ENCODE peak calls at places on chromosomes 4 and X, in four cellular contexts. I, X, D and V are unnamed samples. For H3K36me3, the result is how much of the 10 kb centered on the place peaks cover.

GRCh38 chr4:34649716-34650115 is 1594.6 kb downstream of the ARAP2 start:
- DNase-seq in I (no peak), X (no peak), D (peak), V (no peak)

GRCh38 chr4:165208322-165208652 is 926 bp downstream of the KLHL2 start:
- DNase-seq in I (no peak), X (no peak), D (no peak), V (no peak)

GRCh38 chrX:38006283-38006682 is at the start of gene SYTL5:
- DNase-seq in I (no peak), X (no peak), D (no peak), V (no peak)

GRCh38 chr4:176592976-176593375 is 199.7 kb downstream of the VEGFC start:
- DNase-seq in I (no peak), X (no peak), D (no peak), V (no peak)

GRCh38 chrX:15816453-15816838 is 26.2 kb downstream of the ZRSR2 start:
- DNase-seq in I (no peak), X (peak), D (peak), V (no peak)

GRCh38 chrX:27767387-27767786 is 40.4 kb upstream of the MAGEB10 start:
- DNase-seq in I (no peak), X (no peak), D (peak), V (no peak)

GRCh38 chrX:111168314-111168713 is 72.3 kb downstream of the PAK3 start:
- DNase-seq in I (no peak), X (peak), D (peak), V (no peak)

GRCh38 chr4:87848622-87849351 is 16.0 kb downstream of the MEPE start:
- DNase-seq in I (peak), X (peak), D (peak), V (peak)

GRCh38 chrX:109336141-109336540 is 145.7 kb downstream of the GUCY2F start:
- DNase-seq in I (no peak), X (no peak), D (no peak), V (no peak)

GRCh38 chrX:110327336-110327735 is 9.5 kb upstream of the AMMECR1 start:
- DNase-seq in I (no peak), X (no peak), D (no peak), V (no peak)

GRCh38 chr4:168390041-168390440 is 71.5 kb upstream of the DDX60 start:
- DNase-seq in I (no peak), X (no peak), D (no peak), V (no peak)

GRCh38 chr4:152408514-152409327 is 127.2 kb downstream of the FBXW7 start:
- DNase-seq in I (no peak), X (peak), D (peak), V (no peak)

GRCh38 chr4:168291242-168291641 is 27.3 kb downstream of the DDX60 start:
- DNase-seq in I (no peak), X (no peak), D (no peak), V (no peak)

GRCh38 chr4:119728692-119729593 is 100.3 kb upstream of the PDE5A start:
- DNase-seq in I (no peak), X (no peak), D (peak), V (no peak)

GRCh38 chrX:629230-630006 is 1.2 kb upstream of the SHOX start:
- DNase-seq in I (no peak), X (no peak), D (no peak), V (no peak)

DNA sequence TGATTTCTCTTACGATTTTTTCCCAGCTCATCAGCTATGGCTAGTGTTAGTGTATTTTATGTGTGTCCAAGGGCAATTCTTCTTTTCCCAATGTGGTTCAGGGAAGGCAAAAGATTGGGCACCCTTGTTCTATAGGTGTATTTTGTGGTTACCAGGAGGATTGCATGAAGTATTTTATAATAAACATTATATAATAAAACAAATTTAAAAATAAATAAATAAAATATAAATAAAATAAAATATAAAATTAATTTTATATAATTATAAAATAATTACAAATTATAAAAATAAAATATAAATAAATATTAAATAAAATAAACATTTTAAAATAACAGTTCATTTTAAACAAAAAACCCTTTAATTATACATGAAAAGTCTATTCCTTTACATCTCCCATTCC is 35.6 kb upstream of the UGT2B10 start:
- DNase-seq in I (no peak), X (no peak), D (no peak), V (no peak)
- H3K4me3 ChIP-seq in I (no peak), X (no peak), D (no peak), V (no peak)

GRCh38 chr4:5751073-5751917 is 40.3 kb downstream of the EVC start:
- DNase-seq in I (peak), X (peak), D (peak), V (no peak)
- H3K36me3 ChIP-seq in I (half or more), X (under half), D (under half), V (under half)

GRCh38 chr4:116724249-116724648 is 361.1 kb downstream of the TRAM1L1 start:
- DNase-seq in I (no peak), X (no peak), D (no peak), V (no peak)
- TF ChIP-seq CTCF in I (no peak), X (no peak), D (no peak), V (no peak)

GRCh38 chrX:25005382-25006185 is 10.2 kb downstream of the ARX start:
- DNase-seq in I (no peak), X (no peak), D (no peak), V (no peak)
- H3K4me3 ChIP-seq in I (peak), X (peak), D (no peak), V (no peak)

GRCh38 chr4:3512279-3512678 is 19.9 kb downstream of the LRPAP1 start:
- DNase-seq in I (no peak), X (no peak), D (no peak), V (peak)

GRCh38 chr4:3505231-3505630 is 27.0 kb downstream of the LRPAP1 start:
- DNase-seq in I (no peak), X (no peak), D (no peak), V (no peak)

GRCh38 chr4:3510481-3510880 is 21.7 kb downstream of the LRPAP1 start:
- DNase-seq in I (no peak), X (no peak), D (no peak), V (no peak)

GRCh38 chr4:3511187-3511586 is 21.0 kb downstream of the LRPAP1 start:
- DNase-seq in I (no peak), X (no peak), D (no peak), V (no peak)

DNA sequence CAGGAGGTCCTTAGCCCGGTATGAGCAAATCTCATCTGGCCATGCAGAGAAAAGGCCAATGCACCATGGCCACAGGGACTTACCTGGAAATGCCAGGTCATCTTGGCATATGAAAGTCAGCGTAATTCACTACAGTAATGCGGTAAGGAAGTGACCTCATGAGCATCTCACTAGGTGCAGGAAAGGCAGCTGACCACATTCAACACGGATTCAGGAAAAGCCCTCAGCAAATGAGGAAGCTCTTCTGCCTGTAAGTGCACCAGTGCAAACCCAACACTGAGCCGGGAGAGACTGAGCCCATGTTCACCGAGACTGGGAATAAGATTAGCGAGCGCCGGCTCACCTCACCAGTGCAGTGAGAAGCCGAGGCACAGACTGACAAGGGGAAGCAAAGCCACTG is 23.7 kb downstream of the LRPAP1 start:
- DNase-seq in I (no peak), X (no peak), D (no peak), V (no peak)
- H3K36me3 ChIP-seq in I (under half), X (under half), D (under half), V (half or more)

DNA sequence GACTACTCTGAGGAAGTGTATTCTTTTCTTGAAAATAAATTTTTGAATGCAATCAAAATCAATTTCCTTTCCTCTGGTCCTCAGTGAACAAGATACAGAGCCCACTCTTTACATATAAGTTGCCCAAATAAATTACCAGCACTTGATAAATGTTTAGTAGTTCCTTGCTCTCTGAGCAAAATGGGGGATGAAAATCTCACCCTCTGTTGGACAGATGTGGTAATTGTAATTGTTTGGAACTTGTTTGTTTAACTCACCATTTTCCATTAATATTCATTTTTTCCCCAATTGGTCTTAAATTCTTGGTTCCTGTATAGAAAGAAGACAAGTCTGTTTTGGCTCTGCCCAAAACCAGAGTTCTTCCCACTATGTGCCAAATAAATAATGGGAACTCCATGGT is 146.3 kb downstream of the LDB2 start:
- DNase-seq in I (no peak), X (peak), D (peak), V (no peak)
- TF ChIP-seq CTCF in I (no peak), X (peak), D (no peak), V (peak)

GRCh38 chrX:134235236-134235635 is 1.7 kb upstream of the CCDC160 start:
- DNase-seq in I (no peak), X (no peak), D (no peak), V (no peak)

GRCh38 chrX:134239016-134239415 is 2.0 kb downstream of the CCDC160 start:
- DNase-seq in I (no peak), X (no peak), D (no peak), V (no peak)

GRCh38 chrX:134240209-134240608 is 3.2 kb downstream of the CCDC160 start:
- DNase-seq in I (no peak), X (peak), D (no peak), V (no peak)

GRCh38 chrX:134236690-134237362 is at the start of gene CCDC160:
- DNase-seq in I (peak), X (peak), D (peak), V (peak)

GRCh38 chrX:134237363-134237702 is 351 bp downstream of the CCDC160 start:
- DNase-seq in I (no peak), X (peak), D (no peak), V (no peak)
- H3K4me3 ChIP-seq in I (peak), X (peak), D (peak), V (peak)

DNA sequence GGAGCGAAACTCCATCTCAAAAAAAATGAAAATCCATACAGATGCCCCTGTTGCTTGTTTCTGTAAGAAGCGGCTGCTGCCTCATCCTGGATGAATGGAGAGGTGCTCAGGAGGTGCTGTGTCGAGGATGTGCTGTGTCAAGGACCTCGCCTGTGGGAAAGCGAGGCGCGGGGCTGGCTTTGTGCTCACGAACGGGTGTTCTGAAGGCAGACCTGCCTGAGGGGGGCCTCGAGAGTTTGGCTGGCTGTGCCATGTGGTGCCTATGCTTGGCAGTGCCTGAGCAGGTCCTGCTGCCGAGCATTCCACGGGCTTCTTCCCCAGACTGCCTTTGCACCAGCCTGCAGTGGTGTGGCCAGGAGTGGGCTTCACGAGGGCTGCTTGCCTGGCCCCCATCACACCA is 61.5 kb downstream of the NSD2 start:
- DNase-seq in I (no peak), X (no peak), D (no peak), V (no peak)
- H3K36me3 ChIP-seq in I (under half), X (under half), D (under half), V (half or more)

GRCh38 chr4:15971068-15971801 is 8.3 kb upstream of the FGFBP2 start:
- DNase-seq in I (no peak), X (no peak), D (no peak), V (no peak)

DNA sequence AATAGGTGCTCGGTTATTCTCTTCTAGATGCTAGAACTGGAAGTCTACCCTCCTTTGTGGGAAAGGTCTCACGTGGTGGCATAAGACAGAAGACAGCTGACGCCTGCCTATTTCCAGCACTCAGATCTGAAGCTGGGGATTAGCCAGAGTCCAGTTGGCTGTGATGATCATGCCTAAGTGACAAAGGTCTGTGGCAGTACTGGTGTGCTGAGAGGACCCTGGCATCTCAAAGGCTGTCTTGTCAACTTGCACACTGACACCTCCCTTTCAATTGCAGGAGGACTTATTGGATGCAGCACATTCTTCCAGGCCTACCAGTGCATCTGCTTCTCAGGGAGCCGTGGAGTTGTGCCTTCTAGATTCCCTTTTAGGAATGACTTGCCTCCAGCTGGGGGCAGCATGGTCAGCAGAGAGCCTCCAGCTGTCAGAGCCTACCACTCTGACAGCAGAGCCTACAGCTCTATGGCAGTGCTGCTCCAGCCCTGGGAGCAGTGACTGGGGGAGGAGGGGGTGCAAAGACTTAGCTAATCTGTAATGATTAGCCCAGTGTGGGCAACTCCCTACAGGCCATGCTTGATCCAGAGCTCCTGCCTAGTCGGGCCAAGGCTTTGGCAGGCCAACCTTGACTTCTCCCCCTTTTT is 13.6 kb upstream of the FGFBP2 start:
- DNase-seq in I (no peak), X (peak), D (no peak), V (peak)
- TF ChIP-seq CTCF in I (no peak), X (peak), D (no peak), V (no peak)

DNA sequence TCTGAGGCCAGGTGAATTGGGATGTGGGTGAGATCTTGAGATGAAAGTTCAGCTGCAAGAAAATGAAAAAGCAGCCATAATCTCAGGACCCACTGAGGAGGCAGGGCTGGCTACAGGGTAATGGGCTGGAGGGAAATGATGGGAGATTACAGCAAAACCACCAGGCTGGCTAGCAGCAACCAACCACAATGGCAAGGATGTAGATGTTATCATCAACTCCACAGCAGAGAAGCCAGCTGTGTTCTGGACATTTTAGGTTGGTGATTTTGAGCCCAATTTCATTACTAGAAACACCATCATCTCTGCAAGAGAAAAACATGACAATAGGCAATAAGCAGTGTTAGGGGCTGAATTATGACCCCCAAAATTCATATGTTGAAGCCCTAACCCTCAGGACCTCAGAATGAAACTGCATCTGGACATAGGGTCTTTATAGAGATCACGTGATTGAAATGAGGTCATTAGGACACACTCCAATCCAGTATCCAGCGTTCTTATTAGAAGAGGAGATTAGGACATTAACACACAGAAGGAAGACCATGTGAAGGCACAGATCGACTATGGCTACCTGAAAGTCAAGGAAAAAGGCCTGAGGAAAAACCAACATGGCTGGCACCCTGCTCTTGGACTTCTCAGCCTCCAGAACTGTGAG is 139.8 kb upstream of the KIT start:
- DNase-seq in I (no peak), X (no peak), D (no peak), V (no peak)
- H3K4me3 ChIP-seq in I (no peak), X (no peak), D (no peak), V (no peak)